ENCODE peak calls at places on chromosomes 2 and 18, in five cellular contexts. X is DMS153; J is activated CD8-positive, alpha-beta memory T cell treated with anti-CD3 and anti-CD28 coated beads, Interleukin-2, amount 50 U/mL, for 48 hours; L is NCI-H1092 treated with DMSO at 0.1 percent for 48 hours; W is NCI-H146. I is an unnamed sample.

GRCh38 chr2:160471950-160472349 is 21.7 kb downstream of the RBMS1 start:
- DNase-seq in X (no peak), J (no peak), L (no peak), W (no peak), I (no peak)

GRCh38 chr2:221392228-221392881 is 179.7 kb downstream of the EPHA4 start:
- DNase-seq in X (no peak), J (no peak), L (no peak), W (no peak), I (no peak)

GRCh38 chr2:175195012-175195411 is 13.5 kb upstream of the ATP5MC3 start:
- DNase-seq in X (no peak), J (no peak), L (no peak), W (peak), I (no peak)

GRCh38 chr18:8849696-8850095 is 144.3 kb downstream of the MTCL1 start:
- DNase-seq in X (no peak), J (no peak), L (no peak), W (no peak), I (no peak)

GRCh38 chr2:99088017-99088416 is 53.5 kb upstream of the C2orf15 start:
- DNase-seq in X (no peak), J (no peak), L (no peak), W (no peak), I (no peak)

GRCh38 chr2:225512873-225513580 is 113.5 kb downstream of the NYAP2 start:
- DNase-seq in X (no peak), J (no peak), L (no peak), W (no peak), I (no peak)

GRCh38 chr2:201021914-201022313 is 49.6 kb downstream of the HYCC2 start:
- DNase-seq in X (no peak), J (no peak), L (no peak), W (no peak), I (no peak)

GRCh38 chr2:74768401-74768914 is 65.5 kb upstream of the HK2 start:
- DNase-seq in X (no peak), J (no peak), L (no peak), W (no peak), I (no peak)

GRCh38 chr2:70570041-70570661 is 16.5 kb upstream of the TGFA start:
- DNase-seq in X (no peak), J (no peak), L (no peak), W (no peak), I (peak)

GRCh38 chr2:31028415-31028814 is 109.8 kb downstream of the GALNT14 start:
- DNase-seq in X (no peak), J (no peak), L (no peak), W (peak), I (no peak)

GRCh38 chr18:61606068-61606660 is 272.9 kb downstream of the CDH20 start:
- DNase-seq in X (no peak), J (no peak), L (no peak), W (no peak), I (no peak)

GRCh38 chr2:179550214-179550613 is 285.6 kb upstream of the SESTD1 start:
- DNase-seq in X (no peak), J (no peak), L (no peak), W (peak), I (no peak)

GRCh38 chr18:59323931-59324622 is 5.6 kb upstream of the CPLX4 start:
- DNase-seq in X (no peak), J (no peak), L (no peak), W (no peak), I (no peak)

GRCh38 chr18:12327510-12328178 is 19.6 kb downstream of the TUBB6 start:
- DNase-seq in X (no peak), J (peak), L (peak), W (peak), I (peak)

GRCh38 chr2:67974564-67975430 is 88.0 kb downstream of the C1D start:
- DNase-seq in X (peak), J (no peak), L (peak), W (no peak), I (no peak)

GRCh38 chr2:58893645-58894336 is 652.7 kb upstream of the FANCL start:
- DNase-seq in X (no peak), J (no peak), L (no peak), W (no peak), I (no peak)

GRCh38 chr2:164739966-164740365 is 101.7 kb downstream of the COBLL1 start:
- DNase-seq in X (no peak), J (no peak), L (no peak), W (no peak), I (no peak)

GRCh38 chr2:88874063-88874657 is 182.7 kb downstream of the RPIA start:
- DNase-seq in X (no peak), J (no peak), L (peak), W (peak), I (peak)

GRCh38 chr2:162044586-162044985 is 29.4 kb downstream of the DPP4 start:
- DNase-seq in X (no peak), J (no peak), L (no peak), W (no peak), I (no peak)

GRCh38 chr18:63951302-63951705 is 2.2 kb downstream of the HMSD start:
- DNase-seq in X (no peak), J (no peak), L (no peak), W (no peak), I (no peak)

GRCh38 chr2:70978388-70979357 is at the start of gene ANKRD53:
- DNase-seq in X (peak), J (peak), L (peak), W (peak), I (no peak)

GRCh38 chr2:138423745-138424144 is 77.8 kb upstream of the SPOPL start:
- DNase-seq in X (no peak), J (no peak), L (no peak), W (no peak), I (no peak)

GRCh38 chr18:49335677-49336076 is 124.8 kb downstream of the DYM start:
- DNase-seq in X (no peak), J (no peak), L (no peak), W (peak), I (no peak)

GRCh38 chr18:44943201-44943881 is 262.7 kb downstream of the SETBP1 start:
- DNase-seq in X (no peak), J (no peak), L (peak), W (peak), I (no peak)

GRCh38 chr2:125471963-125472362 is 1184.0 kb upstream of the GYPC start:
- DNase-seq in X (no peak), J (no peak), L (no peak), W (peak), I (no peak)

GRCh38 chr18:28903366-28903765 is 726.4 kb upstream of the CDH2 start:
- DNase-seq in X (no peak), J (no peak), L (no peak), W (no peak), I (no peak)